ENCODE peak calls at places on chromosomes 6 and 20, in nine cellular contexts. K, Y, U, G, H, D, E, T and O are unnamed samples.

GRCh38 chr20:36836591-36837329 is 39.2 kb upstream of the TLDC2 start:
- DNase-seq in D (peak), G (peak), H (peak), T (peak), U (peak), E (peak), Y (peak), K (peak), O (peak)

GRCh38 chr6:169172946-169173345 is 80.7 kb downstream of the THBS2 start:
- DNase-seq in T (no peak), G (no peak), E (no peak), K (no peak), D (no peak), H (peak), U (no peak), Y (no peak), O (no peak)

GRCh38 chr6:158799051-158799792 is 19.9 kb downstream of the EZR start:
- DNase-seq in U (peak), E (peak), G (no peak), K (peak), D (no peak), H (peak), Y (peak), T (no peak), O (no peak)

GRCh38 chr6:168181776-168182765 is 103.1 kb upstream of the FRMD1 start:
- DNase-seq in H (no peak), E (no peak), K (no peak), G (peak), D (no peak), Y (no peak), T (no peak), U (no peak), O (no peak)

GRCh38 chr20:32474967-32475819 is 109.9 kb downstream of the NOL4L start:
- DNase-seq in G (peak), Y (no peak), U (peak), H (peak), E (peak), T (no peak), D (no peak), K (peak), O (peak)

GRCh38 chr6:94443701-94444100 is 1024.3 kb upstream of the EPHA7 start:
- DNase-seq in U (no peak), Y (no peak), E (no peak), D (no peak), H (no peak), K (no peak), G (no peak), T (no peak), O (no peak)

GRCh38 chr6:145898376-145898775 is 65.8 kb downstream of the SHPRH start:
- DNase-seq in H (no peak), U (no peak), D (no peak), G (no peak), K (no peak), Y (no peak), E (peak), T (no peak), O (no peak)

GRCh38 chr6:83303426-83303825 is 110.3 kb downstream of the RWDD2A start:
- DNase-seq in U (no peak), Y (no peak), D (no peak), K (no peak), H (peak), E (peak), T (no peak), G (no peak), O (no peak)

GRCh38 chr6:169454204-169454871 is 200.7 kb upstream of the THBS2 start:
- DNase-seq in U (no peak), G (no peak), Y (no peak), T (no peak), K (peak), H (peak), E (no peak), D (no peak), O (no peak)

GRCh38 chr6:11514672-11515071 is 22.9 kb upstream of the TMEM170B start:
- DNase-seq in G (no peak), Y (peak), D (no peak), H (no peak), E (no peak), K (no peak), T (peak), U (no peak), O (no peak)

GRCh38 chr6:84061174-84061573 is 27.6 kb downstream of the MRAP2 start:
- DNase-seq in K (no peak), H (peak), Y (no peak), D (no peak), U (no peak), T (no peak), G (no peak), E (no peak), O (no peak)

GRCh38 chr6:72760130-72760793 is 138.4 kb downstream of the KCNQ5 start:
- DNase-seq in H (peak), G (no peak), Y (no peak), E (no peak), D (no peak), K (no peak), T (no peak), U (no peak), O (no peak)

GRCh38 chr6:141513830-141514229 is 618.9 kb upstream of the GJE1 start:
- DNase-seq in E (no peak), U (no peak), H (peak), D (no peak), K (no peak), Y (no peak), G (no peak), T (peak), O (no peak)

GRCh38 chr20:9517297-9518134 is 3.1 kb downstream of the LAMP5 start:
- DNase-seq in T (peak), D (no peak), U (no peak), E (no peak), H (no peak), K (no peak), G (no peak), Y (no peak), O (peak)

GRCh38 chr20:22453244-22454080 is 130.9 kb downstream of the FOXA2 start:
- DNase-seq in T (no peak), G (peak), E (peak), U (peak), D (peak), H (peak), K (peak), Y (no peak), O (peak)

GRCh38 chr20:46073443-46073842 is 16.3 kb downstream of the NCOA5 start:
- DNase-seq in H (no peak), E (no peak), U (no peak), D (no peak), K (no peak), Y (no peak), T (no peak), G (no peak), O (no peak)

GRCh38 chr6:6699741-6700367 is 111.3 kb downstream of the LY86 start:
- DNase-seq in D (peak), Y (no peak), G (peak), K (peak), U (peak), H (peak), E (peak), T (no peak), O (peak)

GRCh38 chr6:33746651-33747100 is at the start of gene IP6K3:
- DNase-seq in T (no peak), Y (no peak), E (no peak), U (peak), D (no peak), K (peak), H (no peak), G (peak), O (no peak)

GRCh38 chr6:169229611-169230321 is 23.9 kb downstream of the THBS2 start:
- DNase-seq in G (no peak), Y (no peak), U (no peak), K (no peak), D (no peak), T (no peak), H (peak), E (no peak), O (no peak)

DNA sequence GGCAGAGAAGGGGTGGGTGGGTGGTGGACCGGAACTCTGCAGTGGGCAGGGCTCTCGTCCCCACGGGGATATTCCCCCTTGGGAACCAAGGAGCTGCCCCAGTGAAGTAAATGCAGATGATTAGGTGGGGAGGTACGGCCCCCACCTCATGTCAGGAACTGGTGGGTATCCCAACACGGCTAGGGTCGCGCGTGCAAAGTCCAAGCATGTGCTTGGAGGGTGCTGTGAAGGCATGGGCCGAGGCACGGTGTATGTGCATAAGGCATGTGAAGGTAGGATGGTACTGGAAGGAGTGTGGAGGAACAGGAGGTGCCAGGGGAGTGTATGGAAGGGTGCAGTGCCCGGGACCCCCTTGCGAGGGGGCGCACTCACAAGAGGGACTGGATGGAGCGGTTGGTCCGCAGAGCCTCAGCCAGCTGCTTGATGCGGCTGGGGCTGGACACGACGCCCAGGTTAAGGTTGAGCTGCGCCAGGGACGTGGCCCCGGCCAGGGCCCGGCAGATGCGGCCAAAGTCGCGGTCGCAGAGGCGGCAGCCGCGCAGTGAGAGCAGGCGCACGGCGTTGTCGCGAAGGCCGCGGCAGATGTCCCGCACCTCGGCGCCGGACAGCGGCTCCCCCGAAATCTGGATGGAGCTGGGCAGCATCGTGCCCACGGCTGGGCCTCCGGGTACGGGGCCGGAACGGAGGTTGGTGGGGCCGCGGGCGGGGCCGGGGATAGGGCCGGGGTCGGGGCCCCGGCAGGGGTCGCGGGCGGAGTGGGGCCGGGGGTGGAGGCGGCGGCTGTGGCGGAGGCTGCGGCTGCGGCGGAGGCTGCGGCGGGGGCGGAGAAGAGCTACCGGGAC is 783 bp downstream of the LRRC73 start:
- DNase-seq in D (no peak), E (no peak), Y (no peak), U (peak), T (no peak), K (no peak), G (peak), H (peak), O (peak)
- TF ChIP-seq EZH2phosphoT487 in D (no peak), E (no peak), Y (no peak), U (no peak), T (no peak), K (no peak), G (peak), H (no peak), O (no peak)

GRCh38 chr6:42316390-42316970 is 98.8 kb upstream of the MRPS10 start:
- DNase-seq in Y (no peak), D (no peak), H (peak), G (peak), E (peak), K (peak), U (no peak), T (no peak), O (peak)

GRCh38 chr6:42315220-42315990 is 97.7 kb upstream of the MRPS10 start:
- DNase-seq in U (no peak), E (no peak), H (peak), Y (no peak), G (no peak), D (no peak), T (no peak), K (no peak), O (no peak)

GRCh38 chr6:42314571-42314950 is 96.9 kb upstream of the MRPS10 start:
- DNase-seq in H (no peak), E (peak), G (no peak), U (no peak), K (no peak), T (no peak), D (no peak), Y (no peak), O (no peak)

GRCh38 chr6:42316981-42317380 is 99.3 kb upstream of the MRPS10 start:
- DNase-seq in Y (no peak), K (no peak), E (peak), H (no peak), D (no peak), T (no peak), G (no peak), U (no peak), O (no peak)

GRCh38 chr6:42315991-42316378 is 98.3 kb upstream of the MRPS10 start:
- DNase-seq in Y (no peak), G (no peak), D (peak), K (peak), T (no peak), E (peak), H (peak), U (no peak), O (peak)
- TF ChIP-seq EZH2phosphoT487 in Y (no peak), G (no peak), D (no peak), K (no peak), T (no peak), E (no peak), H (no peak), U (no peak), O (no peak)

GRCh38 chr6:119096683-119097310 is 18.3 kb upstream of the FAM184A start:
- DNase-seq in Y (no peak), K (peak), G (no peak), E (no peak), T (no peak), U (no peak), D (no peak), H (peak), O (no peak)
- TF ChIP-seq EZH2phosphoT487 in Y (no peak), K (no peak), G (no peak), E (no peak), T (no peak), U (no peak), D (no peak), H (no peak), O (no peak)

DNA sequence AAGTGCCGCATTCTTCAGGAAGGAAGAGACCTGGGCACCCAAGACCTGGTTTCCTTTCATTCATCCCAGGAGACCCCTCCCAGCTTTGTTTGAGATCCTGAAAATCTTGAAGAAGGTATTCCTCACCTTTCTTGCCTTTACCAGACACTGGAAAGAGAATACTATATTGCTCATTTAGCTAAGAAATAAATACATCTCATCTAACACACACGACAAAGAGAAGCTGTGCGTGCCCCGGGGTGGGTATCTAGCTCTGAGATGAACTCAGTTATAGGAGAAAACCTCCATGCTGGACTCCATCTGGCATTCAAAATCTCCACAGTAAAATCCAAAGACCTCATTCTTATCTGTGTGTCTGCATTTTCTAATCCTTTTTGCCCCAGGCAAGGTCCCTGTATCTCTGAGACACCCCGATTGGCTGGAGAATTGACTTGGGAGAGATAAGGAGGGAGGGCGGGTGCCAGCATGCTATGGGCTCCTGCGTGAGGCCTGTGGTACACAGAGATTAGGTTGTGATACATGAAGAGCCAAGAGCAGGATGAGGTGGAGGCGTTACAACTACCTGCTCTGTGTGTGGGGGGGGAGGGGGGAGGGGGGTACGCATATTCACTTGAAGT is 4.8 kb downstream of the MUC21 start:
- DNase-seq in Y (no peak), T (no peak), U (peak), G (no peak), H (no peak), D (no peak), K (peak), E (no peak), O (no peak)
- TF ChIP-seq EZH2phosphoT487 in Y (no peak), T (no peak), U (no peak), G (no peak), H (no peak), D (no peak), K (no peak), E (no peak), O (no peak)

DNA sequence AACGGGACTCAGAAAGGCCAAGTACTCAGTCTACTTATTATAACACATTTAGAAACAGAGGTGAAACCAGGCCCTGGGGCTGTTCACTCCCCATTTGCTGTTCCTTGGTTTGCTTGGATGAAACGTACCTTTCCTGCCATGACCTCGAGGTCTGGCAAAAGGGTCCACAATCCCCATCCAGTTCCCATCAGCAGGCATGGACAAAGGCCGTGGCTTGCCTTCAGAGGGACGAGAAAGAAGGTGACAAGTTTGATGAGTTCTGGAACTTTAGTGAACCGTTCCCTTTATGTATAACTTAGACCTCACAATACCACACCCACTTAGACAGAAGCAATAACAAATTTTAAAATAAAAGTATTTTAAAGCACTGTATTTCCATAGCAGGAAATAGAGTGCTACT is 53.6 kb upstream of the IPCEF1 start:
- DNase-seq in K (no peak), U (no peak), T (no peak), D (no peak), H (no peak), Y (no peak), G (no peak), E (no peak), O (no peak)
- TF ChIP-seq EZH2phosphoT487 in K (no peak), U (no peak), T (no peak), D (no peak), H (no peak), Y (no peak), G (no peak), E (no peak), O (no peak)

DNA sequence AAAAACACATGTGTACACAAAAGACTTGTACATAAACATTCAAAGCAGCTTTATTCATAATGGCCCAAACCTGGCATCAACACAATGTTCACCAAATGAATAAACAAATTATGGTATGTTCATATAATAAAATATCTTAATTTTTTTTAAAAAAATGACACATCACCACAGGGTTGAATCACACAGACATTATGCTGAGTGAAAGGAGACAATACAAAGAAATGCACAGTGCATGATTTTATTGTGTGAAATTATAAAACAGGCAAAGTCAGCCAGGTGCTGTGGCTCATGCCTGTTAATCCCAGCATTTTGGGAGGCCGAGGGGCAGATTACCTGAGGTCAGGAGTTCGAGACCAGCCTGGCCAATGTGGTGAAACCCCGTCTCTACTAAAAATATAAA is 240.3 kb upstream of the MARCKS start:
- DNase-seq in U (no peak), D (no peak), H (no peak), E (peak), G (no peak), Y (no peak), K (no peak), T (no peak), O (no peak)
- TF ChIP-seq EZH2phosphoT487 in U (no peak), D (no peak), H (no peak), E (no peak), G (no peak), Y (no peak), K (no peak), T (no peak), O (no peak)

GRCh38 chr6:24759718-24760117 is 15.0 kb upstream of the GMNN start:
- DNase-seq in E (no peak), U (no peak), T (no peak), D (no peak), Y (no peak), G (no peak), H (no peak), K (no peak), O (no peak)

GRCh38 chr6:24763578-24763977 is 11.2 kb upstream of the GMNN start:
- DNase-seq in Y (no peak), E (no peak), H (no peak), D (no peak), U (no peak), T (no peak), G (no peak), K (peak), O (no peak)

GRCh38 chr6:24761851-24762250 is 12.9 kb upstream of the GMNN start:
- DNase-seq in D (no peak), H (no peak), T (no peak), E (no peak), K (no peak), U (no peak), Y (no peak), G (no peak), O (no peak)

GRCh38 chr6:24760210-24760609 is 14.5 kb upstream of the GMNN start:
- DNase-seq in G (no peak), D (no peak), K (no peak), T (no peak), U (no peak), E (no peak), Y (no peak), H (no peak), O (no peak)

DNA sequence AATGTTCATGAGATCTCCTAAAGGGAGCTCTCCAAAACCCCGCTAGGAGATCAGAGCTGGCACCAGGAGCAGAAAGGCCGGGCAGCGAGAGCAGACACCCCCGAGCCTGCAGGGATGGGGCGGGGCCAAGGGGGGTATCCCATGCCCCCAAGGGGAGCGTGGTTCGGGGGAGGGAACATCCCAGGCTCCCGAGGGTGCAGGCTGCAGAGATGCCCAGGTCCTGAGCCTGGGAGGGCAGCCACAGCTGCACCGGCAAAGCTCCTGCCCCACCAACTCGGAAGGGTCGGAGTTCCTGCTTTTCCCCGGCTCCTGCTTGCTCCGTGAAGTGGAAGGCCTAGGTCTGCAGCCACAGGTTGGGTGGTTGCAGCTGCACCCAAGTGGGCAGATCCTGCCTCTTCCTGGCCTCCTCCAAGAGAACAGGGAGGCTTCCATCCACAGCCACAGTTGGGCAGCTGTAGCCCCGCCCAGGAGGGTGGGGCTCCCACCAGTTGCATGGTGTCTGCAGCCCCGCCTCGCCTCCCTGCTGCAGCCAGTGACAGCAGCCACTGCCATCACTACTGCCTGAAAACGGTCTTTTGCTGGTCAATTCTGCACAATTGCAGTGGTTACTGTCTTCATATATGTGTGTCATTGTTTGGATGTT is 13.4 kb upstream of the GMNN start:
- DNase-seq in Y (no peak), K (no peak), H (no peak), T (no peak), U (peak), E (no peak), D (no peak), G (peak), O (peak)
- TF ChIP-seq EZH2phosphoT487 in Y (no peak), K (no peak), H (no peak), T (no peak), U (no peak), E (no peak), D (no peak), G (no peak), O (no peak)